ENCODE peak calls at places on chromosome 15, in four cellular contexts. One of them, this sample, is unnamed.

GRCh38 chr15:80207887-80208286 is 44.1 kb downstream of the CTXND1 start:
- DNase-seq in mammary epithelial cell: peak
- DNase-seq in fibroblast of mammary gland: peak
- DNase-seq in fibroblast of pulmonary artery: no peak
- DNase-seq in this sample: peak

GRCh38 chr15:92770641-92771040 is 115.1 kb upstream of the FAM174B start:
- DNase-seq in fibroblast of pulmonary artery: no peak
- DNase-seq in mammary epithelial cell: no peak
- DNase-seq in fibroblast of mammary gland: no peak
- DNase-seq in this sample: no peak

GRCh38 chr15:60000113-60000823 is 3.8 kb upstream of the FOXB1 start:
- DNase-seq in mammary epithelial cell: no peak
- DNase-seq in fibroblast of pulmonary artery: no peak
- DNase-seq in fibroblast of mammary gland: no peak
- DNase-seq in this sample: no peak

GRCh38 chr15:51094606-51095569 is at the start of gene TNFAIP8L3:
- DNase-seq in fibroblast of pulmonary artery: peak
- DNase-seq in mammary epithelial cell: peak
- DNase-seq in fibroblast of mammary gland: no peak
- DNase-seq in this sample: no peak

GRCh38 chr15:73237910-73238309 is 130.8 kb downstream of the HCN4 start:
- DNase-seq in mammary epithelial cell: no peak
- DNase-seq in fibroblast of mammary gland: no peak
- DNase-seq in fibroblast of pulmonary artery: no peak
- DNase-seq in this sample: no peak

GRCh38 chr15:74375303-74375693 is 7.9 kb upstream of the CYP11A1 start:
- DNase-seq in fibroblast of pulmonary artery: peak
- DNase-seq in mammary epithelial cell: peak
- DNase-seq in fibroblast of mammary gland: peak
- DNase-seq in this sample: no peak

GRCh38 chr15:92810418-92811138 is 89.5 kb upstream of the CHD2 start:
- DNase-seq in fibroblast of pulmonary artery: peak
- DNase-seq in mammary epithelial cell: peak
- DNase-seq in fibroblast of mammary gland: peak
- DNase-seq in this sample: no peak

GRCh38 chr15:31554261-31554660 is 227.6 kb downstream of the KLF13 start:
- DNase-seq in fibroblast of pulmonary artery: peak
- DNase-seq in fibroblast of mammary gland: peak
- DNase-seq in mammary epithelial cell: no peak
- DNase-seq in this sample: no peak

GRCh38 chr15:75452968-75453702 is 1.6 kb upstream of the SIN3A start:
- DNase-seq in mammary epithelial cell: peak
- DNase-seq in fibroblast of mammary gland: peak
- DNase-seq in fibroblast of pulmonary artery: peak
- DNase-seq in this sample: no peak

GRCh38 chr15:64284037-64284436 is 71.9 kb downstream of the CSNK1G1 start:
- DNase-seq in fibroblast of pulmonary artery: peak
- DNase-seq in mammary epithelial cell: peak
- DNase-seq in fibroblast of mammary gland: peak
- DNase-seq in this sample: peak

GRCh38 chr15:99154271-99154670 is 49.4 kb downstream of the SYNM start:
- DNase-seq in fibroblast of mammary gland: peak
- DNase-seq in fibroblast of pulmonary artery: peak
- DNase-seq in mammary epithelial cell: no peak
- DNase-seq in this sample: no peak

GRCh38 chr15:38996111-38996541 is 431.5 kb upstream of the RASGRP1 start:
- DNase-seq in mammary epithelial cell: peak
- DNase-seq in fibroblast of pulmonary artery: peak
- DNase-seq in fibroblast of mammary gland: peak
- DNase-seq in this sample: peak

GRCh38 chr15:90165659-90166489 is 35.3 kb upstream of the SEMA4B start:
- DNase-seq in mammary epithelial cell: peak
- DNase-seq in fibroblast of mammary gland: peak
- DNase-seq in fibroblast of pulmonary artery: peak
- DNase-seq in this sample: peak

GRCh38 chr15:89108865-89109660 is 20.8 kb downstream of the ABHD2 start:
- DNase-seq in mammary epithelial cell: no peak
- DNase-seq in fibroblast of mammary gland: no peak
- DNase-seq in fibroblast of pulmonary artery: no peak
- DNase-seq in this sample: no peak

GRCh38 chr15:85296615-85297402 is 83.6 kb upstream of the AKAP13 start:
- DNase-seq in fibroblast of pulmonary artery: peak
- DNase-seq in fibroblast of mammary gland: peak
- DNase-seq in mammary epithelial cell: peak
- DNase-seq in this sample: peak

GRCh38 chr15:88648357-88649214 is 9.8 kb downstream of the ISG20 start:
- DNase-seq in mammary epithelial cell: peak
- DNase-seq in fibroblast of pulmonary artery: peak
- DNase-seq in fibroblast of mammary gland: peak
- DNase-seq in this sample: no peak

GRCh38 chr15:80777836-80778620 is 1.1 kb upstream of the CEMIP start:
- DNase-seq in fibroblast of mammary gland: no peak
- DNase-seq in mammary epithelial cell: peak
- DNase-seq in fibroblast of pulmonary artery: no peak
- DNase-seq in this sample: no peak

GRCh38 chr15:101391431-101391830 is 96.4 kb upstream of the SNRPA1 start:
- DNase-seq in fibroblast of mammary gland: no peak
- DNase-seq in mammary epithelial cell: no peak
- DNase-seq in fibroblast of pulmonary artery: no peak
- DNase-seq in this sample: no peak

GRCh38 chr15:62883938-62884479 is 158.5 kb upstream of the TPM1 start:
- DNase-seq in fibroblast of pulmonary artery: no peak
- DNase-seq in mammary epithelial cell: no peak
- DNase-seq in fibroblast of mammary gland: peak
- DNase-seq in this sample: no peak

GRCh38 chr15:70775160-70775559 is 11.8 kb upstream of the UACA start:
- DNase-seq in fibroblast of pulmonary artery: peak
- DNase-seq in mammary epithelial cell: peak
- DNase-seq in fibroblast of mammary gland: peak
- DNase-seq in this sample: peak

GRCh38 chr15:90994059-90994416 is 297 bp downstream of the PRC1 start:
- DNase-seq in fibroblast of mammary gland: no peak
- DNase-seq in fibroblast of pulmonary artery: no peak
- DNase-seq in mammary epithelial cell: peak
- DNase-seq in this sample: no peak

GRCh38 chr15:88484781-88485246 is 17.3 kb downstream of the MRPS11 start:
- DNase-seq in mammary epithelial cell: no peak
- DNase-seq in fibroblast of pulmonary artery: peak
- DNase-seq in fibroblast of mammary gland: peak
- DNase-seq in this sample: no peak

GRCh38 chr15:85854345-85855097 is 59.8 kb upstream of the KLHL25 start:
- DNase-seq in fibroblast of mammary gland: peak
- DNase-seq in mammary epithelial cell: peak
- DNase-seq in fibroblast of pulmonary artery: peak
- DNase-seq in this sample: no peak

GRCh38 chr15:72203507-72203837 is 5.9 kb upstream of the GRAMD2A start:
- DNase-seq in fibroblast of pulmonary artery: peak
- DNase-seq in fibroblast of mammary gland: peak
- DNase-seq in mammary epithelial cell: peak
- DNase-seq in this sample: peak

GRCh38 chr15:81050806-81051205 is 50.1 kb downstream of the TLNRD1 start:
- DNase-seq in mammary epithelial cell: no peak
- DNase-seq in fibroblast of mammary gland: no peak
- DNase-seq in fibroblast of pulmonary artery: no peak
- DNase-seq in this sample: no peak

GRCh38 chr15:45441686-45442085 is 63.3 kb upstream of the GATM start:
- DNase-seq in fibroblast of mammary gland: no peak
- DNase-seq in fibroblast of pulmonary artery: no peak
- DNase-seq in mammary epithelial cell: no peak
- DNase-seq in this sample: no peak

GRCh38 chr15:35450492-35450891 is 95.5 kb downstream of the DPH6 start:
- DNase-seq in fibroblast of mammary gland: peak
- DNase-seq in mammary epithelial cell: peak
- DNase-seq in fibroblast of pulmonary artery: peak
- DNase-seq in this sample: peak

GRCh38 chr15:34337557-34338306 is at the start of gene SLC12A6:
- DNase-seq in fibroblast of pulmonary artery: peak
- DNase-seq in mammary epithelial cell: peak
- DNase-seq in fibroblast of mammary gland: peak
- DNase-seq in this sample: no peak

GRCh38 chr15:93428807-93429351 is 339.9 kb upstream of the RGMA start:
- DNase-seq in fibroblast of pulmonary artery: no peak
- DNase-seq in fibroblast of mammary gland: no peak
- DNase-seq in mammary epithelial cell: no peak
- DNase-seq in this sample: no peak

GRCh38 chr15:92617197-92618037 is 38.2 kb downstream of the FAM174B start:
- DNase-seq in mammary epithelial cell: no peak
- DNase-seq in fibroblast of mammary gland: peak
- DNase-seq in fibroblast of pulmonary artery: peak
- DNase-seq in this sample: peak

GRCh38 chr15:29938701-29939340 is 116.6 kb upstream of the TJP1 start:
- DNase-seq in fibroblast of mammary gland: peak
- DNase-seq in fibroblast of pulmonary artery: no peak
- DNase-seq in mammary epithelial cell: no peak
- DNase-seq in this sample: no peak
- TF ChIP-seq CTCF in fibroblast of mammary gland: no peak
- TF ChIP-seq CTCF in fibroblast of pulmonary artery: peak
- TF ChIP-seq CTCF in mammary epithelial cell: peak
- TF ChIP-seq CTCF in this sample: peak

DNA sequence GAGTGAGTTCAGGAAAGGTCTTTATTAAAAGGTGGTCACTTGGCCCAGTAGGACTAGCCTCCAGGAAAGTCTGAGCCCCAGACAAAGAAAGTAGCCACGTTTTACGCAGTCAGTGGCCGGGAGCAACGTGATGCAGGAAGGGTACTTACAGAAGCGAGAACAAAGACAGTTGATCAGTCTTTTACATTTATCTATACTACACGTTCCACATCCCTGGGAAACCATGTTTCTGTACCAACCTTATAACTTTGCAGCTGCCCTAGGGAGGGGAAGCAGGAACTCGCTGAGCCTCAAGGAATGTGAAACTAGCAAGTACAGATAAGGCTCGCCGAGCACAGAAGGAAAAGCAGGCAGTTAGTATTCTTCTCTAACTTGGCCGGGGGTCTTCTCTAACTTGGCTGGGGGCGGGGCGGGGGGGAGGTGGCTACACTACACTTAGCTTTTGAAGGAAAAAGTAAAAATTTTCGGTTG is 3.4 kb upstream of the KNL1 start:
- DNase-seq in fibroblast of pulmonary artery: peak
- DNase-seq in fibroblast of mammary gland: no peak
- DNase-seq in mammary epithelial cell: no peak
- DNase-seq in this sample: no peak
- H3K4me3 ChIP-seq in fibroblast of pulmonary artery: peak
- H3K4me3 ChIP-seq in fibroblast of mammary gland: no peak
- H3K4me3 ChIP-seq in mammary epithelial cell: no peak
- H3K4me3 ChIP-seq in this sample: no peak

GRCh38 chr15:66069751-66070150 is 183.8 kb downstream of the MEGF11 start:
- DNase-seq in fibroblast of pulmonary artery: no peak
- DNase-seq in fibroblast of mammary gland: no peak
- DNase-seq in mammary epithelial cell: no peak
- DNase-seq in this sample: no peak

GRCh38 chr15:66070220-66070934 is 183.2 kb downstream of the MEGF11 start:
- DNase-seq in mammary epithelial cell: no peak
- DNase-seq in fibroblast of pulmonary artery: no peak
- DNase-seq in fibroblast of mammary gland: no peak
- DNase-seq in this sample: no peak

GRCh38 chr15:66072616-66073361 is 180.8 kb downstream of the MEGF11 start:
- DNase-seq in fibroblast of mammary gland: no peak
- DNase-seq in fibroblast of pulmonary artery: no peak
- DNase-seq in mammary epithelial cell: no peak
- DNase-seq in this sample: no peak

GRCh38 chr15:66071160-66071559 is 182.4 kb downstream of the MEGF11 start:
- DNase-seq in fibroblast of mammary gland: no peak
- DNase-seq in mammary epithelial cell: no peak
- DNase-seq in fibroblast of pulmonary artery: no peak
- DNase-seq in this sample: no peak

DNA sequence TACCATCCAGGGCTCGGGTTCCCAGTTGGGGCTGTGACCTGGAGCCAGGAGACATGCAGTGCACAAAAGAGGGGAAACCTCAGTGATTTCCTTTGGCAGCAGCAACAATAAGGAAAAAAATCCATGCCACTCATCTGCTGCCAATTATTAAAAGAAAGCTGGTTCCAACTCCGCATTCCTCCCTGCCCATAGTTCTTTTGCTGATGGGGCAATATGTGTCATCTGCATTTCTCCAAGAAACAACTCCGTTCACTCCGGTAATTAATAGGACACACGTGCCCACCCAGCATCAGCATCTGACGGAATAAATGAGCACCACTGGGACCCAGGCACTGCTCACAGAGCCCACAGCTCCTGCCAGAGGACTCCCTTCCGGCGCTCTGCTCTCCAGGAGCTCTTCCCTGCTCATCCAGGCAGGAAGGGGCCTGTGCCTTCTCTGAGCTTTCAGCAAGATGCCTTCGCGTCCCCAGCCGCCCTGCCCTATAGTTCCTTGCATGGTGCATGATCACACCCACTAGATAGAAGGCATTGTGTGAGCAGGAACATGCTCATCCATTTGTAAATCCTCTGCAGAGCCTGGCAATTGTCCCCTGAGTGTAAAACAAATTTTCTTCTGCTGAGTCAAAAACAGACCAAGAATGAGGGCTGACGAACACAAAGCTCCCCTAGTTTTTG is 181.8 kb downstream of the MEGF11 start:
- DNase-seq in fibroblast of pulmonary artery: no peak
- DNase-seq in fibroblast of mammary gland: no peak
- DNase-seq in mammary epithelial cell: no peak
- DNase-seq in this sample: no peak
- TF ChIP-seq CTCF in fibroblast of pulmonary artery: no peak
- TF ChIP-seq CTCF in fibroblast of mammary gland: no peak
- TF ChIP-seq CTCF in mammary epithelial cell: no peak
- TF ChIP-seq CTCF in this sample: no peak

GRCh38 chr15:83206971-83207621 is 527 bp downstream of the HDGFL3 start:
- DNase-seq in fibroblast of mammary gland: no peak
- DNase-seq in mammary epithelial cell: peak
- DNase-seq in fibroblast of pulmonary artery: peak
- DNase-seq in this sample: no peak

GRCh38 chr15:83205725-83206324 is 1.8 kb downstream of the HDGFL3 start:
- DNase-seq in mammary epithelial cell: no peak
- DNase-seq in fibroblast of mammary gland: peak
- DNase-seq in fibroblast of pulmonary artery: peak
- DNase-seq in this sample: no peak

GRCh38 chr15:83207622-83208356 is at the start of gene HDGFL3:
- DNase-seq in fibroblast of mammary gland: peak
- DNase-seq in fibroblast of pulmonary artery: peak
- DNase-seq in mammary epithelial cell: peak
- DNase-seq in this sample: no peak

GRCh38 chr15:83204697-83205096 is 2.9 kb downstream of the HDGFL3 start:
- DNase-seq in mammary epithelial cell: no peak
- DNase-seq in fibroblast of pulmonary artery: no peak
- DNase-seq in fibroblast of mammary gland: no peak
- DNase-seq in this sample: no peak

DNA sequence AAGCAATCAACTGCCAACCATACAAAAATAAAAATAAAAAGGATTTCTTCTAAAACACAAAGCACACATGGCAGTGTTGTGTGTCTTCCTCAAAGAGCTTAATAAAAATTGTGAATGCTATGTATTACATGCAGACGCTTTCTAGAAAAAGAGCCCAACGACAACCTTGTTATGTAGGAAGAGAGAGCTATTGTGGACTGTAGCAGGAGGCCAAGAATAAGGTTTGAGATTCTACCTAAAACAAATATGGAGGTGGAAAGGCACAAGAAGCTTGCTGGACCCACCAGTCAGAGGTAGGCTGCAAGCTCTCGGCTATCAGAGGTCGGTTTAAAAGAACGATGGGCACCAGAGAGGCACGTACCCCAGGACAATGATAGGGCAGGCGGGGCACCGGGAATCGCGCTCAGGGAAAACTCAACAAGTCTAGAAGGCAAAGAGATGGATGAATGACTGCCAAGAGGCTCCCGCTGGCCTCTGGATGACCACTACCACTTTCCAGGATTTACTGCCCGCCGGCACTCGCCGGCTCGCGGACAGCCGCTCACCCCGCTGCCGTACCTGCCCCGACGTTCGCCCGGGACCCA is 1.1 kb downstream of the HDGFL3 start:
- DNase-seq in mammary epithelial cell: peak
- DNase-seq in fibroblast of pulmonary artery: no peak
- DNase-seq in fibroblast of mammary gland: no peak
- DNase-seq in this sample: no peak
- H3K4me3 ChIP-seq in mammary epithelial cell: peak
- H3K4me3 ChIP-seq in fibroblast of pulmonary artery: peak
- H3K4me3 ChIP-seq in fibroblast of mammary gland: peak
- H3K4me3 ChIP-seq in this sample: peak